ENCODE peak calls at places on chromosome 14, in four cellular contexts. E, O, I and N are unnamed samples.

GRCh38 chr14:33676135-33676566 is 274.7 kb downstream of the EGLN3 start:
- DNase-seq in E (peak), O (peak), I (peak), N (peak)

GRCh38 chr14:21317433-21317832 is 37.5 kb downstream of the RPGRIP1 start:
- DNase-seq in E (no peak), O (no peak), I (no peak), N (no peak)

GRCh38 chr14:60101801-60102200 is 10.1 kb downstream of the PCNX4 start:
- DNase-seq in E (no peak), O (no peak), I (no peak), N (no peak)

GRCh38 chr14:103623883-103624482 is 5.0 kb upstream of the KLC1 start:
- DNase-seq in E (no peak), O (no peak), I (no peak), N (no peak)

GRCh38 chr14:100271247-100271939 is 32.4 kb downstream of the YY1 start:
- DNase-seq in E (peak), O (no peak), I (no peak), N (peak)

GRCh38 chr14:21072102-21072501 is 2.0 kb downstream of the ARHGEF40 start:
- DNase-seq in E (no peak), O (no peak), I (no peak), N (no peak)

GRCh38 chr14:32561520-32561919 is 232.4 kb downstream of the AKAP6 start:
- DNase-seq in E (no peak), O (no peak), I (no peak), N (no peak)

GRCh38 chr14:65976771-65977170 is 509.4 kb upstream of the CCDC196 start:
- DNase-seq in E (no peak), O (no peak), I (no peak), N (no peak)

GRCh38 chr14:104149617-104150141 is 11.3 kb downstream of the KIF26A start:
- DNase-seq in E (no peak), O (peak), I (no peak), N (peak)

GRCh38 chr14:21070083-21070609 is at the start of gene ARHGEF40:
- DNase-seq in E (no peak), O (peak), I (peak), N (peak)

GRCh38 chr14:95597784-95598204 is 62.9 kb downstream of the GLRX5 start:
- DNase-seq in E (no peak), O (peak), I (peak), N (peak)

GRCh38 chr14:60064491-60065072 is 27.1 kb upstream of the PCNX4 start:
- DNase-seq in E (peak), O (no peak), I (no peak), N (peak)

GRCh38 chr14:36653412-36653811 is 8.2 kb upstream of the PAX9 start:
- DNase-seq in E (no peak), O (no peak), I (no peak), N (no peak)

GRCh38 chr14:77590845-77591506 is 25.5 kb downstream of the SPTLC2 start:
- DNase-seq in E (no peak), O (no peak), I (no peak), N (no peak)

GRCh38 chr14:79274641-79275366 is 936.5 kb downstream of the DIO2 start:
- DNase-seq in E (no peak), O (no peak), I (no peak), N (no peak)

GRCh38 chr14:25406818-25407217 is 356.9 kb upstream of the STXBP6 start:
- DNase-seq in E (peak), O (peak), I (no peak), N (peak)
- TF ChIP-seq ELF4 in E (no peak), O (no peak), I (no peak), N (no peak)

GRCh38 chr14:98564006-98564405 is 708.0 kb downstream of the BCL11B start:
- DNase-seq in E (no peak), O (no peak), I (no peak), N (no peak)

DNA sequence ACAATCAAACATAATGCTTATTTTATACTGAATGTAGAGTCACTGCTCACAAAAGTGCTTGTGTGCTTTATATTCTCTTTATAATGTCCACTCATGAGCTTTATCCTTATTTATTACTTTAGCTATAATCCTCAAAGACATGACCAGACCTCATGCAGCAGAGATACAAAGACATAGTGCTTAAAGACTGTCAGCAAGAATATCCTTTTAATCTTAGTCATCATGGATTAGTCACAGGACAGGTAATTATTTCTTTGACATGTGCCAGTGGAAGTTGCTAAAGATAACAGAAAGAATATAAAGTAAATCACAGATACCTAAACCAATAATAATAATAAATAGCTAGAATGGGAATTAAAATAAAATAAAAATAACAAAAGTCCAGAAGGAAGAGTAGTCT is 707.5 kb downstream of the BCL11B start:
- DNase-seq in E (no peak), O (no peak), I (no peak), N (no peak)
- TF ChIP-seq SP1 in E (no peak), O (no peak), I (no peak), N (no peak)

GRCh38 chr14:91139776-91140175 is 25.9 kb downstream of the DGLUCY start:
- DNase-seq in E (no peak), O (no peak), I (no peak), N (no peak)

GRCh38 chr14:91135039-91135438 is 21.2 kb downstream of the DGLUCY start:
- DNase-seq in E (no peak), O (no peak), I (no peak), N (no peak)

GRCh38 chr14:91140672-91141071 is 26.8 kb downstream of the DGLUCY start:
- DNase-seq in E (peak), O (peak), I (peak), N (peak)

GRCh38 chr14:91142214-91142668 is 28.4 kb downstream of the DGLUCY start:
- DNase-seq in E (no peak), O (no peak), I (no peak), N (no peak)

GRCh38 chr14:91138511-91139359 is 24.9 kb downstream of the DGLUCY start:
- DNase-seq in E (peak), O (peak), I (peak), N (peak)
- TF ChIP-seq ELF4 in E (no peak), O (no peak), I (no peak), N (no peak)

GRCh38 chr14:93006484-93007128 is 83.7 kb downstream of the CHGA start:
- DNase-seq in E (no peak), O (no peak), I (no peak), N (no peak)
- TF ChIP-seq SP1 in E (no peak), O (no peak), I (no peak), N (no peak)

GRCh38 chr14:68363841-68364711 is 428.8 kb downstream of the ZFP36L1 start:
- DNase-seq in E (peak), O (peak), I (no peak), N (peak)
- TF ChIP-seq ELF4 in E (no peak), O (no peak), I (no peak), N (no peak)

GRCh38 chr14:30550335-30550734 is 8.6 kb upstream of the G2E3 start:
- DNase-seq in E (no peak), O (no peak), I (no peak), N (no peak)
- TF ChIP-seq SP1 in E (no peak), O (no peak), I (no peak), N (no peak)

GRCh38 chr14:64092940-64093339 is 201.2 kb downstream of the ESR2 start:
- DNase-seq in E (no peak), O (no peak), I (no peak), N (no peak)

GRCh38 chr14:64088647-64088964 is 205.6 kb downstream of the ESR2 start:
- DNase-seq in E (no peak), O (no peak), I (no peak), N (no peak)

GRCh38 chr14:64092338-64092737 is 201.8 kb downstream of the ESR2 start:
- DNase-seq in E (no peak), O (no peak), I (no peak), N (no peak)

GRCh38 chr14:64091217-64091616 is 203.0 kb downstream of the ESR2 start:
- DNase-seq in E (no peak), O (no peak), I (no peak), N (no peak)

DNA sequence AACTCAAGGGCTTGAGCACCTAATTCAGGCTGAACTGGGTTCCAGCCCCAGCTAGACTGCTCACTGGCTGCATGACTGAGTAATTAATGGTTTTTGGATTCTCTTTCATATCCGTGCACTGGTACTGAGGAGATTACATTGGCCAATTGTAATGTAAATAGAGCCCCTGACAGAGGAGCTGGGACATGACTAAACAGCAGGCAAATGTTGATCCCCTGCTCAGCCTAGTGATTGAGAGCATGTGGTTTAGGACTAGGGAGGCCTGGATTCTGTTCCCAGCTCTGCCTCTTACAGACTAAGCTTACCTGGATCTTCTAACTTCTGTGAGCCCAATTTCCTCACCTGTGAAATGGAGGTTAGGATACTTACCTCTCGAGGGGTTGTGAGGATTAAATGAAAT is 204.3 kb downstream of the ESR2 start:
- DNase-seq in E (no peak), O (peak), I (no peak), N (no peak)
- TF ChIP-seq ELF4 in E (no peak), O (no peak), I (no peak), N (no peak)

GRCh38 chr14:98186140-98186539 is 1085.9 kb downstream of the BCL11B start:
- DNase-seq in E (no peak), O (no peak), I (no peak), N (no peak)

GRCh38 chr14:98189521-98189920 is 1082.5 kb downstream of the BCL11B start:
- DNase-seq in E (no peak), O (no peak), I (no peak), N (no peak)

GRCh38 chr14:98189944-98190343 is 1082.1 kb downstream of the BCL11B start:
- DNase-seq in E (no peak), O (no peak), I (no peak), N (no peak)

GRCh38 chr14:98187302-98187701 is 1084.7 kb downstream of the BCL11B start:
- DNase-seq in E (no peak), O (no peak), I (no peak), N (no peak)

DNA sequence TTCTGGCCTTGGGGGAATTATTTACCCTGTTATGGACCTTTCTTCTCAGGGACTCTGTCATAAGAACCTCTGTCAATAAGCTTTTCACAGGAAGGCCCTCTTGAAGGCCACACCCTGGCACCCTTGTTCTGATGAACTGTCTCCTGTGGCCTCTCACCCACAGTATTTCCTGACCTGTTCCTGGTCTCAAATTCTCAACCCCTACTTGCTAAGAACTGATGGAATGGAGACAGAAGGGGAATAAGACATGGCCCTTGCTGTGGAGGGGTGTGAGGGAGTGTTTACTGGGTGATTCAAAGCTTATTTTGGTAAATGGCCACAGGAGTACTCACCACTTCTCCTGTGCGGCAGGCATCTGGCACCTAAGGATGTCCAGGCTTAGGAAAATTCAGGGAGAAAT is 1082.9 kb downstream of the BCL11B start:
- DNase-seq in E (no peak), O (no peak), I (no peak), N (no peak)
- TF ChIP-seq SP1 in E (no peak), O (no peak), I (no peak), N (no peak)